ENCODE peak calls at places on chromosomes 1 and 21, in five cellular contexts. W is neuronal stem cell, I is mesenchymal stem cell, M is astrocyte, U is HepG2. F is an unnamed sample.
A peak's percentile ranks its signal among the peaks of the same experiment; 100 is the strongest.

GRCh38 chr1:52159033-52159789 is 17.3 kb downstream of the ZFYVE9 start:
- DNase-seq in M (peak; percentile 42), W (no peak), I (no peak), U (no peak), F (peak; percentile 28)

GRCh38 chr1:160925652-160926241 is 28.9 kb downstream of the ITLN2 start:
- DNase-seq in M (no peak), I (no peak), W (no peak), U (no peak), F (no peak)

GRCh38 chr1:230327892-230328284 is 98.2 kb downstream of the PGBD5 start:
- DNase-seq in U (no peak), M (peak; percentile 43), I (peak; percentile 42), W (no peak), F (no peak)

GRCh38 chr1:107820797-107821196 is 144.2 kb downstream of the VAV3 start:
- DNase-seq in W (no peak), U (no peak), I (peak; percentile 1), M (no peak), F (no peak)

GRCh38 chr1:218383681-218384080 is 38.5 kb downstream of the TGFB2 start:
- DNase-seq in W (no peak), M (no peak), I (no peak), U (no peak), F (no peak)

GRCh38 chr1:84569216-84569615 is 5.0 kb downstream of the CTBS start:
- DNase-seq in W (no peak), M (no peak), U (no peak), I (no peak), F (no peak)

GRCh38 chr1:58898739-58899580 is 115.1 kb upstream of the JUN start:
- DNase-seq in M (no peak), U (peak; percentile 98), W (no peak), I (peak; percentile 58), F (no peak)

GRCh38 chr1:40563266-40563665 is 31.8 kb downstream of the ZNF684 start:
- DNase-seq in I (no peak), U (no peak), W (no peak), M (no peak), F (no peak)

GRCh38 chr1:200336901-200337391 is 72.9 kb downstream of the ZNF281 start:
- DNase-seq in W (no peak), M (no peak), U (no peak), I (peak; percentile 56), F (no peak)

GRCh38 chr21:25708467-25709065 is 26.1 kb downstream of the ATP5PF start:
- DNase-seq in W (peak; percentile 38), U (peak; percentile 18), I (peak; percentile 52), M (peak; percentile 4), F (no peak)

GRCh38 chr1:109112056-109112651 is 1.8 kb upstream of the ELAPOR1 start:
- DNase-seq in W (no peak), U (peak; percentile 51), I (peak; percentile 63), M (no peak), F (no peak)

GRCh38 chr1:109771712-109772657 is 8.3 kb upstream of the EPS8L3 start:
- DNase-seq in I (no peak), W (no peak), M (no peak), U (peak; percentile 50), F (no peak)

DNA sequence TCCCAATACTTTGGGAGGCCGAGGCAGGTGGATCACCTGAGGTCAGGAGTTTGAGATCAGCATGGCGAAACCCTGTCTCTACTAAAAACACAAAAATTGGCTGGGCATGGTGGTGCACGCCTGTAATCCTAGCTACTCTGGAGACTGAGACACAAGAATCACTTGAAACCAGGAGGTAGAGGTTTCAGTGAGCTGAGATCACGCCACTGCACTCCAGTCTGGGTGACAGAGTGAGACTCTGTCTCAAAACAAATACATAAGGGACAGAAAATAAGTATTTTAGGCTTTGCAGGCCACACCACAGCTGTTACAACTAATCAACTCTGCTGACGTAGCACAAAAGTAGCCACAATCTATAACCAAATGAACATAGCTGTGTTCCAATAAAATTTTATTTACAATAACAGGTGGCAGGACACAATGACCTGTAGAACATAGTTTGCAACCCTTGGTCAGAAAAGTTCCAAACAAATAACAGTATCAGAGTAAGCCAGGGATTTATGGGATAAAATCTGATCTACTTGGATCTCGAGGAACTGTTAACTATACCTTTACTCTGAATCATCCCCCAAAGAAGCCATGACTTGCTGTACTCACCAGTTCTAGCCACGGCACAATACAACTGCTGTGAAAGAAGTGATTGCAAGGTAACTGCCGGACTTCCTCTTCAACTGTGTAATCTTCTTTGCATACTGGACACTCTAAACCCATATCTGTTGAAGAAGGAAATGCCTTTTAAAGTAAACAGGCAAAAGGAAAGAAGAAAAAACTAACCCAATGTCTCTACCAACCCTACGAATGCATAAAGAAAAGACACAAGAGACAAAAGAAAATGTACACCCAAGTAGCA is 28.3 kb downstream of the CD160 start:
- DNase-seq in W (no peak), M (no peak), U (no peak), I (no peak), F (no peak)
- H3K9ac ChIP-seq in W (no peak overlapping the region), M (no peak overlapping the region), U (no peak overlapping the region), I (no peak overlapping the region), F (no peak overlapping the region)

GRCh38 chr1:246608616-246609376 is 42.5 kb downstream of the CNST start:
- DNase-seq in I (peak; percentile 98), W (no peak), M (peak; percentile 82), U (peak; percentile 70), F (peak; percentile 71)

GRCh38 chr1:246613131-246613758 is 47.0 kb downstream of the CNST start:
- DNase-seq in U (no peak), M (no peak), W (no peak), I (no peak), F (no peak)

GRCh38 chr1:246607466-246607865 is 41.2 kb downstream of the CNST start:
- DNase-seq in M (no peak), U (no peak), I (no peak), W (no peak), F (no peak)

DNA sequence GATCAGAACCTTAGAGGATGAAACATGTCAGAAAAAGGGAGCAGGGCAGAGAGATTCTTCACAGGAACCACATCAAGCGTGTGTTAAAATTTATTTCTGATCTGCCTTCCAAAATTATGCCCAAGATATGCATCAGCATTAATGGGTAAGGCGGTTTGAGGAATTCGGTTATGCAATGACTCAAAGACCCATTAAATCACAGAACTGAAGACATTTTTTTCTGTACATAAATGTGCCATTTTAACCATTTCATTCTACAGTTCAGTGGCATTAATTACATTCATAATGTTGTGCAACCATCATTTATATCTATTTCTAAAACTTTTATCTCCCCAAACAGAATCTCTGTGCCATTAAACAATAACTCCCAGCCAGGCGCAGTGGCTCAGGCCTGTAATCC is 43.4 kb downstream of the CNST start:
- DNase-seq in W (no peak), I (peak; percentile 29), M (no peak), U (no peak), F (no peak)
- H3K9ac ChIP-seq in W (no peak overlapping the region), I (peak overlapping the region; percentile 38), M (no peak overlapping the region), U (no peak overlapping the region), F (peak overlapping the region; percentile 9)

DNA sequence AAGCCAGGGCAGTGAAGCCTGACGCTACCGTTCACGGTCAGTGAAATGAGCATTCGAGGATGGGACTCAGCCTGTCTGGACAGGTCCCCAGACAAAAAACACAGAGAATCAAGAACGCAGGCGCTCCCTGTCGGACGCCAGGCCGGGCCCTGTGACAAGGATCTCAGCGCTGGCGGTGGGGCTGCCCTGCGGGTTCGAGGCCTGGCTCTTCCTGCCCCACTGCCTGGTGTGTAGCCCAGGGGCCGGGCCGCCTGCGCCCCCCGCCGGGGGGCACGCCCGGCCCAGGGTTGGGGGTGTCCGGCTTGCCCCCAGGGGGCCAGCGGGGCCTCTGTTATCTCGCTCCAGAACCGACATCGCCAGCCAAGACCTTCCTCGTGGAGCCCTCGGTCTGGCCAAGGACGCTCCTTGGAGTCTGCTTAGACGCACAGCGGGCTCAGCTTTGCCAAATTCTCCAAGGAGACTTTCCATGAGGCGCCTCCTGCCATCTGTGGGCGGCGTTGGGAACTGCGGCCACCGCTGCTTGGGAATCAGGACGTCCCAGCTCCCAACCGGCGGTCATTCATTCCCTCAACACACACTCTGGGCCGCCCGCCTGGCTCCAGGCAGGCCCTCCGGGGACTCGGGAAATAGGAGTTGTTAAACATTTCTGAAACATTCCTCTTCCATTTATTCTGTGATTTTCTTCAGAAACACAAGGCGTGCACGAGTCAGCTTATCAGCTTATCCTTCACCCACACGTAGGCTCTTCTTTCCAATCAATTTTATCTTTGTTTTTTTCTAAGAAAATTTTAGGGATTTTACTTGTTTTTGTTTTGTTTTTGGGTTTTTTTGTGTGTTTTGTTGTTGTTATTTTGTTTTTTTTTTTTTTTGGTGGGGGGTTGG is 11.3 kb upstream of the RIPK4 start:
- DNase-seq in M (peak; percentile 71), I (peak; percentile 75), U (peak; percentile 51), W (peak; percentile 82), F (no peak)
- H3K9ac ChIP-seq in M (no peak overlapping the region), I (peak overlapping the region; percentile 56), U (no peak overlapping the region), W (no peak overlapping the region), F (peak overlapping the region; percentile 55)

GRCh38 chr21:36551731-36552457 is 72.0 kb upstream of the CLDN14 start:
- DNase-seq in M (peak; percentile 90), W (no peak), I (no peak), U (no peak), F (no peak)
- H3K9ac ChIP-seq in M (no peak overlapping the region), W (no peak overlapping the region), I (peak overlapping the region; percentile 46), U (no peak overlapping the region), F (no peak overlapping the region)

DNA sequence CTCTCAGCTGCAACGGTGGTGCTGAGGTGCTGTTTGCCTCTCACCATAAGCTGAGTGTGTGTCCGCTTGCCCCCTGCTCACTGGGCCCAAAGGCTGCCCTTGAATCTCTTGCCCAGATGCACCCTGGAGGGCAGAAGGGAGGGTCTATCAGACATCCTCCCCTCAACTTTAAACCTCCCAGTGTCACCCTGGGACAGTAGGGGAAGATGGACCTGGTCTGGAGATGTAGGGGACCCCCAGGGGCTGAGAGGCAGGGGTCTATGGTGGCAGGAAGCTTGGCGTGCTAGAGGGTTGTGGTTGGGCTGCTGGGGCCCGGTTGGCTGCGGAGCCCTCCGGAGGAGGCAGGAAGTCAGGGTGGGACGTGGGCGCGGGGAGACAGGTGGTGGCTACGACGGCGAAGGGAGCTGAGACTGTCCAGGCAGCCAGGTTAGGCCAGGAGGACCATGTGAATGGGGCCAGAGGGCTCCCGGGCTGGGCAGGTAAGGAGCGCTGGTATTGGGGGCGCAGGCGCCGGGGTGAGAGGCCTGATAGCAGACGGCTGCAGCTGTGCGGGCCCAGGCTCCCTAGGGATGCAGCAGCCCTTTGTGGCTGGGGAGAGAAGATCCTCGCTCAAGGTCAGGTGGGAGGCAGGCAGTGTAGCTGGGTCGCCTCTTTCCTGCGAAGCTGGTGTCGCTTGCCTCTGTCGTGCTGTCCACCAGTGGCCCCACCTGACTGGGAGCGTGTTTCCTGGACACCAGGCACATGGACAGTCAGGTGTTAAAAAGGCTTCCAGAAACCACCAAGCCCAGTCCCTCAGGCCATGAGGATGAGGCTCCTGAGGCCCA is at the start of gene LCK:
- DNase-seq in I (no peak), W (no peak), M (no peak), U (no peak), F (no peak)
- H3K9ac ChIP-seq in I (no peak within 1 kb of the TSS), W (no peak within 1 kb of the TSS), M (no peak within 1 kb of the TSS), U (peak within 1 kb of the TSS; percentile 76), F (no peak within 1 kb of the TSS)

DNA sequence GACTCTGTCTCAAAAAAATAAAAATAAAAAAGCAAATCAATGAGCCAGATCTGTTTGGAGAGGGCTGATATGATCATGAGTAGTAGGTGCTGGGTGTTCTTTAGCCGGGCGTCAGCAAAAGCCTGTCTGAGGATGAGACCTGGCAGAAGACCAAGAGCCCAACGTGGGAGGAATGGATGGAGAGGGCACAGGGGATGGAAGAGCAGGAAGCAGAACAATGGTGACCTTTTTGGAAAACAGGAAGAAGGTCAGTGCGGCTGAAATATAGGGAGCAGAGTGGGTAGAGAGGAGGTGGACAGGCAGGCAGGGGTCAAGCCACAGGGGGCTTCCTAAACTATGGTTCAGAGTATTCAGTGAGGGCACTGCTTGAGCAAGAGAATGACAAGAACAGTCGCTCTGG is 30.9 kb downstream of the VWA5B1 start:
- DNase-seq in W (no peak), U (no peak), M (no peak), I (no peak), F (no peak)
- H3K9ac ChIP-seq in W (no peak overlapping the region), U (no peak overlapping the region), M (no peak overlapping the region), I (no peak overlapping the region), F (no peak overlapping the region)

F was measured in keratinocyte.